ENCODE peak calls at places on chromosomes 16 and 17, in four cellular contexts. Z is PC-9, H is cardiac muscle cell, M is foreskin keratinocyte. V is an unnamed sample.

GRCh38 chr16:86505185-86505898 is 5.0 kb upstream of the FOXF1 start:
- DNase-seq in Z (no peak), H (no peak), M (no peak), V (no peak)

GRCh38 chr17:33732116-33732515 is 439.0 kb upstream of the ASIC2 start:
- DNase-seq in Z (no peak), H (peak; percentile 8), M (no peak), V (no peak)

GRCh38 chr16:1300664-1301476 is 8.6 kb upstream of the UBE2I start:
- DNase-seq in Z (peak; percentile 75), H (peak; percentile 62), M (no peak), V (peak; percentile 84)

GRCh38 chr17:9456265-9456664 is 119.4 kb downstream of the STX8 start:
- DNase-seq in Z (no peak), H (no peak), M (no peak), V (no peak)

GRCh38 chr17:81898029-81898866 is 3.8 kb upstream of the NPB start:
- DNase-seq in Z (peak; percentile 78), H (peak; percentile 43), M (peak; percentile 77), V (no peak)

GRCh38 chr16:425082-425718 is at the start of gene RAB11FIP3:
- DNase-seq in Z (peak; percentile 81), H (peak; percentile 81), M (peak; percentile 39), V (peak; percentile 88)

GRCh38 chr16:85395913-85396878 is 216.9 kb upstream of the GSE1 start:
- DNase-seq in Z (no peak), H (peak; percentile 48), M (peak; percentile 53), V (no peak)

GRCh38 chr17:8718001-8718563 is 26.6 kb downstream of the CCDC42 start:
- DNase-seq in Z (no peak), H (no peak), M (no peak), V (no peak)

GRCh38 chr17:4853195-4853762 is 20.1 kb downstream of the MINK1 start:
- DNase-seq in Z (no peak), H (no peak), M (peak; percentile 59), V (no peak)

GRCh38 chr17:13073013-13073412 is 55.2 kb upstream of the ELAC2 start:
- DNase-seq in Z (no peak), H (no peak), M (no peak), V (no peak)

GRCh38 chr17:17913695-17914332 is 58.4 kb downstream of the TOM1L2 start:
- DNase-seq in Z (peak; percentile 88), H (peak; percentile 79), M (peak; percentile 95), V (peak; percentile 70)

GRCh38 chr17:28698253-28698941 is 13.3 kb downstream of the PROCA1 start:
- DNase-seq in Z (no peak), H (no peak), M (no peak), V (peak; percentile 81)

GRCh38 chr17:14333506-14333905 is 32.6 kb downstream of the HS3ST3B1 start:
- DNase-seq in Z (no peak), H (no peak), M (no peak), V (no peak)

GRCh38 chr16:23976091-23977001 is 140.6 kb downstream of the PRKCB start:
- DNase-seq in Z (no peak), H (no peak), M (no peak), V (no peak)

GRCh38 chr17:47315451-47316266 is 8.1 kb upstream of the EFCAB13 start:
- DNase-seq in Z (no peak), H (peak; percentile 90), M (peak; percentile 68), V (peak; percentile 56)

GRCh38 chr17:75273968-75274708 is 3.1 kb upstream of the MIF4GD start:
- DNase-seq in Z (no peak), H (peak; percentile 81), M (no peak), V (no peak)

GRCh38 chr17:41917957-41918391 is 777 bp downstream of the ACLY start:
- DNase-seq in Z (peak; percentile 33), H (peak; percentile 47), M (no peak), V (peak; percentile 62)

GRCh38 chr17:74776990-74777389 is 845 bp upstream of the NAT9 start:
- DNase-seq in Z (no peak), H (no peak), M (no peak), V (no peak)

GRCh38 chr16:74201561-74201960 is 95.1 kb upstream of the PSMD7 start:
- DNase-seq in Z (no peak), H (no peak), M (no peak), V (no peak)

DNA sequence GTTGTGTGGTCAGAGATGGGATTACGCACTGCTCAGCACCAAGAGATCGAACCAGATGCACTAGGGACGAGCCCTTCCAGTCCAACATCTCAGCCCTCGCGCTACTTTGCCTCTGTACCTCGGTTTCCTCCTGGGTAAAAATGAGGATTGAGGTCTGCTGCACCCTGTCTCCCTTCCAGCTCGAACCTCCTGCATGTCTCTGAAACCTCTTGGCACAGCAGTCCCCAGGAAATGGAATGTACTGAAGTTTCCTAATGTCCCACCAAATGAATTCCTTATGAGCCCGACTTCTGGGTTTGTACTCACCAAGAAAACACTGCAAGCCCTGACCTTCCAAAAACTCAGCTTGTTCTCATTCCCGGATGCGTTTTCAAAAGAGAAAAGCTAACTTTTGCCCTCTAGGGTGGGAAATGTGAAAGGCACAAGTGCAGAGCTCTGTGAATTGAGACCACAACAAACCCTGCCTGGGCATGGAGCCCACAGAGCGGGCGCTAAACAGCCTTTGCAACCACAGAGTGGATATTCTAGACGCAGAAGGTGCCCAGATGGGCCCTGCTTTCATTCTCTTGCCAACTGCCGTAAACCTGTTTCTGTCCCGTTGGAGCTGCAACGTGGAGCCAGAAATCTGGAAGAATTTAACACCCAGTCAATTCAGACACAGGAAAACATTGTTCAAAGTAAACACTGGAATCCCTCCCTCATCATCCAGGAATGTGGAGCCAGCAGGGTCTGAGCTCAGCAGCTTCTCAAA is 10.3 kb downstream of the CDRT4 start:
- DNase-seq in Z (no peak), H (peak; percentile 87), M (no peak), V (no peak)
- TF ChIP-seq CTCF in Z (no peak), H (peak; percentile 58), M (no peak), V (no peak)

DNA sequence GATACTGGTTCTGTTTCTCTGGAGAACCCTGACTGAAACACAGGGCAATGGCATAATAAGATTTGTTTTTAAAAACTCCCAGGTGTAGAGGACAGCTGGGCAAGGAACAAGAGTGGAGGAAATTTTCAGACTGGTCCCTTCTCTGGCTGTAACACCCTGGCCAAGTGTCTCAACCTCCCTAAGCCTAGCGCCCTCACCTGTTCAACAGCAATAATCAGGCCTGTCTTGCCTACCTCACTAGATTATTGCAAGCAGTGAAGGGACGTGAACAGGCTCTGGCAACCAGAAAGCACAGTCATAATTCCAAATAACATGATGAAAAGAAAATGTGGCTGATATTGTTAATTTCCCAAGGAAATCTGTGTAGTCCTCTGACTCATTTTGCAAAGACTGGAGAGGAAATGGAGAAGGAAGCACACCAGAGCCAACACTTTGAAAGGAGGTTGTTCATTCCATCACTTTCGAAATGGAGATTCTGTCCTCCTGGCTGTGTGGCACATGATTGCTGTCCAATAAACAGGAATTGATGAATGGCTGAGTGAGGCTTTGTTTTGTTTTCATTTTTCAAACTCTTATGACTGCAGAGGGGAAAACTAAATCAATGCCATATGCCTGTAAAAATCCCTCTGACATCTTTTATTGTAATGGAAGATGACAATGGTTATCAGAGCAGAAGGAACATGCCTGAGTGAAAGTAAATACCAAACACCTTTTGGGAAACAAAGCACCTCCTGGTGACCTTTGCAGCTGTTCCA is 87.4 kb upstream of the HLF start:
- DNase-seq in Z (no peak), H (peak; percentile 21), M (no peak), V (no peak)
- TF ChIP-seq CTCF in Z (no peak), H (peak; percentile 9), M (peak; percentile 35), V (no peak)

DNA sequence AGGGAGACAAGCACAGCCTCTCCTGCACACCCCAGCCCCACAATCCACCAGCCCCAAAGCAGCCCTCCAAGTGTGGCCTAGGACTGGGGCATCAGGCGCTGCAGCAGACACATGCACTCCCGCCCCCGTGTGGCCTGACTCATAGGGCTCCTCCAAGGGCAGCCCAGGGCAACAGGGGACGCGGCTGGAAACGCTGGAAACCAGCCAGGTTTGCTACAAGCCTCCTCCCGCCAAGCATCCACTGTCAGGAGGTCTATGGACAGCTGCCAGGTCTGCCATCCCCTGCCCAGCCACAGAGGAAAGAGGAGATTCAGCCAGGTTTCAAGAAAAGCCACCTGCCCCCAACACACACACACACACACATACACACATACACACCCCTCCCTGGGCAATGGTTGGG is 25.8 kb downstream of the SRCIN1 start:
- DNase-seq in Z (peak; percentile 43), H (peak; percentile 66), M (no peak), V (peak; percentile 94)
- TF ChIP-seq CTCF in Z (no peak), H (peak; percentile 37), M (peak; percentile 34), V (peak; percentile 89)

GRCh38 chr16:50611995-50612848 is 64.0 kb downstream of the NKD1 start:
- DNase-seq in Z (no peak), H (no peak), M (no peak), V (no peak)

GRCh38 chr16:50612849-50613198 is 64.6 kb downstream of the NKD1 start:
- DNase-seq in Z (no peak), H (no peak), M (no peak), V (no peak)

GRCh38 chr16:50609049-50609832 is 61.0 kb downstream of the NKD1 start:
- DNase-seq in Z (no peak), H (no peak), M (no peak), V (no peak)

GRCh38 chr16:50611332-50611934 is 63.2 kb downstream of the NKD1 start:
- DNase-seq in Z (no peak), H (peak; percentile 42), M (no peak), V (peak; percentile 28)

DNA sequence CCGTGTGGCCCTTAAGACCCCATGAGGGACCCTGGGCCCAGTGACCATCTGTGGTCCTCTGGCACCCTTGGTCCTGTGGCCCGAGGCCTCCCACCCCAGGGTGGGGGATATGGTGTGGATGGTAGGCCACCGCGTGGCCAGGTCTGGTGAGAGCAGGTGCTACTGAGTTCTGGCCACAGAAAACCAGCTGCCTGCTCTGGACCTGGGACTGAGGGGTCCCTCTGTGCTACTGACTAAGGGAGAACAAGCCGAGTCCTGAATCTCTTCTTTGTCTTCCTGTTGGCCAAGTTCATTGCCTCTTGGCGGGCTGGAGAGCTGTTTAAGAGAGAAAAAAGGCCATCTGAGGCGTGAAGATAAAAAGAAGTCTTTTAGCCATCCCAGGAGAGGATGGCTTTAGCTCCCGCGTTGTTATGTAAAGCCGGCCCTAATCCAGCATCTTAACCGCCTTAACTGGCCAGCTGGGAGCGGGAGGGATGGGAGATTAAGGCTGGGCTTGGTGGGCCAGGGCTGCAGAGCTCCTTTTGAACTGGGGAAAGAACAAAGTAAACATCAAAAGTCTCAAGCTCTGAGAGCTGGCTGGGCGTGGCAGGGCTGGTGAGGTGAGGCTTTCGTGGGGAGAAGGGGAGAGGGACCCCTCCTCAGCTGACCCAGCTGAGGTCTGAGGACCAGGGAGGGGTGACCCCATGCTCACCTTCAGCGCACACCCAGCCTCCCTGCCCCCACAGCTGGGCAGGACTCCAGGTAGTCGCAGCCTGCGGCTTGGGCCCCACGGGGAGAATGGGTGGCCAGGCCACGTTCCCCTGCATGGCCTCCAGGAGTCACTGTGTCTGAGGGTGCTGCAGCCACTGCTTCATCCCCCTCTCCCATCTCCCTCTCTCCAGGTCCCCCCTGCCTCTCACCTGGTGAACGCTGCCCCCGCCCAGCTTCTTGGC is 62.4 kb downstream of the NKD1 start:
- DNase-seq in Z (no peak), H (no peak), M (no peak), V (no peak)
- TF ChIP-seq CTCF in Z (no peak), H (peak; percentile 19), M (no peak), V (no peak)

DNA sequence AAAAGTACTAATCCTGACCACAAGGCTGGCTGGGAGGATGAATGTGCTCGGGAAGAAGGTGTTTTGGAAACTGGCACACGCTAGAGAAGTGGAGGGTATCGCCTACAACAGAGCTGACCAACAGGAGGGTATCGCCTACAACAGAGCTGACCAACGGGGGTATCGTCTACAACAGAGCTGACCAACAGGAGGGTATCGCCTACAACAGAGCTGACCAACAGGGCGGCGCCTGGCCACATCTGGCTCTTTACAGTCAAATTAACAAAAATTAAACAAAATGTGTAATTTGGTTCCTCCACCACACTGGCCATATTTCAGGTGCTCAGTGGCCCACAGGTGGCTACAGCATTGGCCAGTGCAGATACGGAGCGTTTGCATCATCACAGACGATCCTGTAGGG is 153.5 kb downstream of the CMIP start:
- DNase-seq in Z (no peak), H (no peak), M (no peak), V (no peak)
- TF ChIP-seq CTCF in Z (no peak), H (no peak), M (peak; percentile 40), V (peak; percentile 44)

V was measured in Calu3.